ENCODE peak calls at places on chromosomes 7 and 10, in six cellular contexts. R is Peyer's patch, B is heart right ventricle, W is IMR-90, G is thoracic aorta, T is left ventricle myocardium inferior. I is an unnamed sample.

GRCh38 chr10:35369049-35369760 is 32.9 kb downstream of the CCNY start:
- DNase-seq in G (no peak), R (no peak), B (no peak), W (peak; percentile 36), T (no peak), I (peak; percentile 92)

GRCh38 chr10:34024708-34025425 is 690.4 kb upstream of the NRP1 start:
- DNase-seq in T (no peak), G (no peak), R (no peak), W (no peak), B (no peak), I (no peak)

GRCh38 chr10:100733319-100733718 is 12.1 kb upstream of the PAX2 start:
- DNase-seq in W (no peak), T (no peak), G (no peak), B (no peak), R (no peak), I (no peak)

GRCh38 chr7:1674161-1675035 is 4.3 kb downstream of the ELFN1 start:
- DNase-seq in B (no peak), R (peak; percentile 31), G (no peak), W (no peak), T (no peak), I (no peak)

GRCh38 chr7:2932761-2933251 is 88.7 kb upstream of the GNA12 start:
- DNase-seq in B (no peak), T (no peak), G (no peak), W (no peak), R (no peak), I (no peak)

GRCh38 chr7:30816291-30817059 is 45.3 kb downstream of the MINDY4 start:
- DNase-seq in G (no peak), B (peak; percentile 42), R (no peak), W (no peak), T (peak; percentile 53), I (no peak)

GRCh38 chr10:31317652-31318381 is 1.2 kb upstream of the ZEB1 start:
- DNase-seq in T (no peak), G (no peak), W (no peak), B (no peak), R (peak; percentile 92), I (no peak)

GRCh38 chr7:64098-64521 is 128.3 kb upstream of the FAM20C start:
- DNase-seq in T (peak; percentile 65), R (peak; percentile 66), B (peak; percentile 47), G (no peak), W (peak; percentile 74), I (peak; percentile 68)

GRCh38 chr10:113788604-113789083 is 37.2 kb downstream of the PLEKHS1 start:
- DNase-seq in W (peak; percentile 96), G (peak; percentile 16), R (no peak), T (no peak), B (no peak), I (peak; percentile 91)

GRCh38 chr7:5494320-5494682 is 70.7 kb upstream of the TNRC18 start:
- DNase-seq in T (no peak), W (no peak), G (no peak), B (no peak), R (no peak), I (no peak)

GRCh38 chr10:120917521-120918250 is 66.5 kb downstream of the WDR11 start:
- DNase-seq in G (no peak), B (no peak), T (no peak), W (no peak), R (no peak), I (no peak)

GRCh38 chr7:114269714-114270113 is 144.9 kb upstream of the FOXP2 start:
- DNase-seq in T (no peak), R (no peak), W (no peak), G (no peak), B (no peak), I (no peak)

GRCh38 chr7:88929719-88930118 is 134.2 kb upstream of the TEX47 start:
- DNase-seq in B (no peak), G (no peak), R (no peak), W (no peak), T (no peak), I (no peak)

GRCh38 chr10:8283986-8284385 is 229.5 kb downstream of the GATA3 start:
- DNase-seq in W (no peak), R (no peak), G (no peak), B (no peak), T (peak; percentile 32), I (peak; percentile 94)

GRCh38 chr7:105346593-105347322 is 42.0 kb downstream of the SRPK2 start:
- DNase-seq in W (no peak), G (no peak), T (no peak), B (no peak), R (no peak), I (no peak)

GRCh38 chr10:28532509-28533314 is at the start of gene WAC:
- DNase-seq in B (peak; percentile 98), T (peak; percentile 96), R (peak; percentile 98), W (peak; percentile 89), G (peak; percentile 73), I (peak; percentile 94)

GRCh38 chr7:81774496-81774895 is 4.6 kb upstream of the HGF start:
- DNase-seq in B (no peak), T (no peak), W (peak; percentile 50), G (no peak), R (no peak), I (peak; percentile 41)

GRCh38 chr7:135678612-135679575 is 16.6 kb downstream of the STMP1 start:
- DNase-seq in B (peak; percentile 34), W (peak; percentile 86), G (peak; percentile 59), R (no peak), T (no peak), I (no peak)

GRCh38 chr7:64870656-64871055 is 32.4 kb upstream of the ZNF273 start:
- DNase-seq in T (no peak), R (peak; percentile 10), G (no peak), W (no peak), B (no peak), I (no peak)

GRCh38 chr7:134622303-134622995 is 24.2 kb upstream of the BPGM start:
- DNase-seq in B (no peak), R (no peak), T (no peak), W (no peak), G (no peak), I (peak; percentile 41)

GRCh38 chr7:45237788-45238461 is 80.3 kb downstream of the RAMP3 start:
- DNase-seq in W (no peak), R (no peak), G (no peak), T (no peak), B (no peak), I (no peak)

GRCh38 chr10:38025283-38025682 is 14.8 kb downstream of the ZNF33A start:
- DNase-seq in G (no peak), W (no peak), B (no peak), R (no peak), T (no peak), I (no peak)

GRCh38 chr7:141024668-141025067 is 9.9 kb upstream of the MRPS33 start:
- DNase-seq in W (no peak), T (no peak), B (no peak), G (no peak), R (no peak), I (no peak)

GRCh38 chr7:55552320-55553086 is 19.8 kb downstream of the VOPP1 start:
- DNase-seq in T (no peak), R (peak; percentile 81), W (peak; percentile 90), G (peak; percentile 50), B (no peak), I (peak; percentile 61)

GRCh38 chr7:128017460-128017859 is 13.8 kb downstream of the LRRC4 start:
- DNase-seq in W (no peak), R (no peak), B (no peak), T (no peak), G (no peak), I (no peak)

GRCh38 chr10:60388709-60389241 is 900 bp downstream of the ANK3 start:
- DNase-seq in B (no peak), G (no peak), W (no peak), R (no peak), T (no peak), I (no peak)

GRCh38 chr7:138713191-138713590 is 12.0 kb upstream of the SVOPL start:
- DNase-seq in T (no peak), W (no peak), R (no peak), G (no peak), B (no peak), I (no peak)

GRCh38 chr10:47423476-47423875 is 39.4 kb upstream of the ZNF488 start:
- DNase-seq in W (peak; percentile 35), R (no peak), G (no peak), T (no peak), B (no peak), I (no peak)

GRCh38 chr7:106418094-106418493 is 133.3 kb upstream of the NAMPT start:
- DNase-seq in B (no peak), R (no peak), T (no peak), W (peak; percentile 14), G (no peak), I (peak; percentile 90)

GRCh38 chr7:157540606-157541294 is 203.9 kb downstream of the DNAJB6 start:
- DNase-seq in B (no peak), R (no peak), W (no peak), G (no peak), T (no peak), I (no peak)

GRCh38 chr10:124065382-124066155 is 27.8 kb downstream of the CHST15 start:
- DNase-seq in W (no peak), R (no peak), G (no peak), T (no peak), B (no peak), I (no peak)

GRCh38 chr10:8092428-8092827 is 37.9 kb downstream of the GATA3 start:
- DNase-seq in W (no peak), B (no peak), T (no peak), G (no peak), R (no peak), I (no peak)

GRCh38 chr10:133087679-133088523 is at the start of gene ADGRA1:
- DNase-seq in B (no peak), W (no peak), G (no peak), R (no peak), T (no peak), I (no peak)

GRCh38 chr10:91091780-91092179 is 128.7 kb upstream of the PCGF5 start:
- DNase-seq in B (no peak), T (no peak), R (no peak), W (no peak), G (no peak), I (no peak)

GRCh38 chr10:91090761-91091529 is 129.5 kb upstream of the PCGF5 start:
- DNase-seq in T (no peak), W (no peak), G (no peak), R (no peak), B (no peak), I (peak; percentile 18)

GRCh38 chr10:91088300-91089140 is 131.9 kb upstream of the PCGF5 start:
- DNase-seq in B (no peak), G (no peak), T (no peak), W (peak; percentile 15), R (no peak), I (peak; percentile 11)
- TF ChIP-seq CTCF in B (no peak), G (no peak), T (peak; percentile 22), W (peak; percentile 29), R (peak; percentile 36), I (peak; percentile 20)

GRCh38 chr7:117381357-117381756 is 45.9 kb downstream of the ASZ1 start:
- DNase-seq in G (no peak), W (no peak), R (no peak), B (no peak), T (no peak), I (peak; percentile 31)
- TF ChIP-seq CTCF in G (no peak), W (no peak), R (no peak), B (no peak), T (no peak), I (peak; percentile 25)

GRCh38 chr7:40680657-40681056 is 545.9 kb downstream of the SUGCT start:
- DNase-seq in T (no peak), W (no peak), B (no peak), G (no peak), R (no peak), I (peak; percentile 23)
- TF ChIP-seq CTCF in T (peak; percentile 52), W (peak; percentile 36), B (peak; percentile 45), G (peak; percentile 20), R (peak; percentile 15), I (peak; percentile 63)

GRCh38 chr7:74417419-74417971 is 36.2 kb upstream of the GTF2IRD1 start:
- DNase-seq in G (no peak), T (peak; percentile 58), W (peak; percentile 61), B (peak; percentile 64), R (peak; percentile 80), I (peak; percentile 63)
- TF ChIP-seq CTCF in G (peak; percentile 98), T (peak; percentile 98), W (peak; percentile 96), B (peak; percentile 96), R (peak; percentile 92), I (peak; percentile 99)

I was measured in fibroblast of villous mesenchyme.